ENCODE peak calls at places on chromosomes 16 and 17, in nine cellular contexts. A is fibroblast of lung, M is body of pancreas, C is DND-41, R is small intestine, O is SJSA1, B is upper lobe of right lung, N is GM23248, Y is psoas muscle. T is an unnamed sample.
A peak's percentile ranks its signal among the peaks of the same experiment; 100 is the strongest.

GRCh38 chr17:46020023-46020735 is 21.1 kb downstream of the STH start:
- DNase-seq in R (peak; percentile 14), C (no peak), Y (no peak), M (no peak), A (no peak), O (no peak), B (no peak), N (no peak), T (peak; percentile 44)

GRCh38 chr17:78475211-78475610 is 96.8 kb downstream of the PGS1 start:
- DNase-seq in B (no peak), R (no peak), M (no peak), A (no peak), Y (no peak), C (no peak), O (no peak), N (no peak), T (no peak)

GRCh38 chr17:56499799-56500388 is 93.6 kb upstream of the NOG start:
- DNase-seq in Y (no peak), R (peak; percentile 29), A (peak; percentile 52), O (peak; percentile 30), N (peak; percentile 45), B (no peak), M (no peak), C (peak; percentile 23), T (no peak)

GRCh38 chr17:61474235-61474927 is 22.2 kb downstream of the TBX4 start:
- DNase-seq in A (peak; percentile 80), M (no peak), O (no peak), N (peak; percentile 87), B (peak; percentile 5), R (no peak), C (no peak), Y (no peak), T (no peak)

GRCh38 chr16:88599092-88599733 is 29.0 kb downstream of the ZC3H18 start:
- DNase-seq in B (peak; percentile 85), A (no peak), O (no peak), R (peak; percentile 5), Y (peak; percentile 79), N (no peak), C (no peak), M (peak; percentile 48), T (no peak)

GRCh38 chr17:48440660-48441059 is 10.6 kb upstream of the SKAP1 start:
- DNase-seq in N (no peak), O (no peak), Y (no peak), M (no peak), R (no peak), C (no peak), A (no peak), B (no peak), T (no peak)

GRCh38 chr17:8865385-8865784 is 2.1 kb downstream of the PIK3R6 start:
- DNase-seq in M (no peak), N (no peak), A (no peak), C (no peak), Y (no peak), B (no peak), O (no peak), R (no peak), T (no peak)

GRCh38 chr16:22372882-22373661 is 1.3 kb downstream of the CDR2 start:
- DNase-seq in A (peak; percentile 20), B (no peak), O (peak; percentile 6), Y (no peak), M (no peak), N (peak; percentile 55), R (peak; percentile 31), C (peak; percentile 16), T (no peak)

GRCh38 chr16:87384162-87384999 is 805 bp upstream of the FBXO31 start:
- DNase-seq in R (peak; percentile 56), N (peak; percentile 80), A (no peak), B (peak; percentile 82), M (peak; percentile 57), C (no peak), O (no peak), Y (peak; percentile 59), T (no peak)

GRCh38 chr16:11401161-11402050 is 56.1 kb downstream of the RMI2 start:
- DNase-seq in M (peak; percentile 97), B (peak; percentile 86), Y (peak; percentile 59), N (peak; percentile 22), A (no peak), O (no peak), C (no peak), R (no peak), T (no peak)

GRCh38 chr16:85329999-85330693 is 217.9 kb upstream of the CIBAR2 start:
- DNase-seq in M (no peak), R (no peak), O (peak; percentile 67), C (no peak), Y (no peak), A (no peak), B (no peak), N (no peak), T (no peak)

GRCh38 chr16:4025428-4025827 is 90.8 kb downstream of the ADCY9 start:
- DNase-seq in Y (no peak), A (no peak), O (no peak), R (no peak), B (no peak), C (no peak), N (no peak), M (no peak), T (no peak)

GRCh38 chr16:53921042-53921441 is 217.1 kb downstream of the FTO start:
- DNase-seq in A (no peak), B (no peak), Y (no peak), R (no peak), C (no peak), N (no peak), M (no peak), O (no peak), T (no peak)

GRCh38 chr16:5709889-5710288 is 612.3 kb upstream of the EEF2KMT start:
- DNase-seq in M (no peak), C (peak; percentile 52), A (no peak), R (no peak), Y (no peak), N (peak; percentile 8), O (no peak), B (no peak), T (no peak)

GRCh38 chr17:45353047-45353446 is 36.2 kb upstream of the MAP3K14 start:
- DNase-seq in R (no peak), C (no peak), A (no peak), M (no peak), Y (no peak), O (no peak), N (no peak), B (peak; percentile 37), T (no peak)

GRCh38 chr17:72406501-72406900 is 285.7 kb downstream of the SOX9 start:
- DNase-seq in Y (no peak), M (no peak), R (peak; percentile 58), A (no peak), C (no peak), B (no peak), N (no peak), O (no peak), T (no peak)

GRCh38 chr16:81740163-81740562 is 38.9 kb upstream of the PLCG2 start:
- DNase-seq in C (no peak), Y (no peak), M (no peak), B (no peak), N (no peak), A (no peak), R (no peak), O (no peak), T (no peak)

GRCh38 chr16:65280988-65281530 is 159.2 kb upstream of the CDH11 start:
- DNase-seq in C (no peak), N (no peak), B (no peak), M (no peak), O (no peak), Y (no peak), A (no peak), R (no peak), T (no peak)

GRCh38 chr17:45143767-45144198 is 4.5 kb upstream of the HEXIM1 start:
- DNase-seq in Y (peak; percentile 94), O (no peak), A (peak; percentile 94), R (peak; percentile 23), C (no peak), M (peak; percentile 72), N (peak; percentile 92), B (peak; percentile 84), T (no peak)

GRCh38 chr16:1903220-1903574 is 15.0 kb downstream of the HS3ST6 start:
- DNase-seq in B (no peak), C (no peak), Y (no peak), O (no peak), A (no peak), N (no peak), M (no peak), R (no peak), T (no peak)

GRCh38 chr16:88731699-88732098 is 25.4 kb downstream of the CTU2 start:
- DNase-seq in B (no peak), Y (no peak), C (no peak), O (no peak), N (no peak), A (no peak), M (no peak), R (no peak), T (no peak)

GRCh38 chr17:28131592-28131991 is 89.1 kb downstream of the NLK start:
- DNase-seq in M (no peak), Y (no peak), R (no peak), A (peak; percentile 37), B (no peak), N (no peak), C (no peak), O (peak; percentile 55), T (no peak)
- H3K4me3 ChIP-seq in M (no peak overlapping the region), Y (no peak overlapping the region), R (no peak overlapping the region), A (no peak overlapping the region), B (no peak overlapping the region), N (no peak overlapping the region), C (no peak overlapping the region), O (no peak overlapping the region), T (no peak overlapping the region)

DNA sequence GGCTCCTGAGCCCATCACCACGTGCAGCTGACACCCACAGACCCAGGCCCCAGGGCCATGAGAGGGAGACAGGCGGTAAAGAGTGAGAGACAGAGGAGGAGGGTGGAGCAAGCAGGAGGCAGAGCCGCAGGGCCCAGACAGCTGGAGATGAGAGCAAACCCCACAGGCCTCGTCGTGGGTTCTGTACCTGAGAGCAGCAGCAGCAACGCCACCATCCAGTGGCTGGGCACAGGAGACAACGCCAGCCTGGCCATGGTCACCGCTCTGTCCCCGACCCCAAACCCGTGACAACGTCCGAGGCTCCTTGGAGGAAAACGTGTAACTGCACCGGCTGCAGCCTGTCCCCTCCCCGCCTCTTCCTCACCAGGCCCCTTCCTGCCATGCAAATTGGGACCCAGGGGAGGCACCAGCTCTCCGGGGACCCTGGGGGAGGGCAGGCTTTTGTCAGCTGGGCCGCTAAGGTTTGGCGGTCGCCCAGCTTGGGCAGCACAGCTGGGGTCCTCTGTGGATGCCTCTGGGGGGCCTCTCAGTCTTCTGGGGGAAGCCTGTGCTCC is at the start of gene CD79B:
- DNase-seq in R (no peak), B (no peak), N (no peak), O (no peak), C (peak; percentile 70), Y (no peak), A (no peak), M (no peak), T (no peak)
- H3K27ac ChIP-seq in R (no peak within 1 kb of the TSS), B (no peak within 1 kb of the TSS), N (no peak within 1 kb of the TSS), O (no peak within 1 kb of the TSS), C (peak within 1 kb of the TSS; percentile 61), Y (peak within 1 kb of the TSS; percentile 38), A (no peak within 1 kb of the TSS), M (no peak within 1 kb of the TSS), T (peak within 1 kb of the TSS; percentile 52)

GRCh38 chr17:50719924-50720805 is 762 bp downstream of the LUC7L3 start:
- DNase-seq in B (no peak), M (no peak), Y (no peak), N (no peak), O (peak; percentile 28), R (no peak), A (no peak), C (no peak), T (no peak)
- H3K4me1 ChIP-seq in B (peaks cover 28% of the 10 kb centered on the region), M (peaks cover 44% of the 10 kb centered on the region), Y (peaks cover 42% of the 10 kb centered on the region), N (peaks cover 25% of the 10 kb centered on the region), O (peaks cover 23% of the 10 kb centered on the region), R (no peaks in the 10 kb centered on the region), A (peaks cover 11% of the 10 kb centered on the region), C (peaks cover 42% of the 10 kb centered on the region), T (peaks cover 17% of the 10 kb centered on the region)

GRCh38 chr17:1713160-1713877 is 3.1 kb upstream of the TLCD2 start:
- DNase-seq in B (no peak), R (no peak), Y (no peak), N (peak; percentile 32), O (no peak), A (no peak), C (no peak), M (no peak), T (no peak)
- H3K4me3 ChIP-seq in B (peak overlapping the region; percentile 90), R (no peak overlapping the region), Y (peak overlapping the region; percentile 97), N (peak overlapping the region; percentile 94), O (peak overlapping the region; percentile 51), A (peak overlapping the region; percentile 93), C (no peak overlapping the region), M (no peak overlapping the region), T (no peak overlapping the region)

T was measured in effector memory CD4-positive, alpha-beta T cell.